ENCODE peak calls at places on chromosomes 6 and 20, in five cellular contexts. J is K562, O is GM12878, P is HepG2, G is upper lobe of left lung. Q is an unnamed sample.

GRCh38 chr6:69784595-69785377 is 12.0 kb downstream of the LMBRD1 start:
- ATAC-seq in G (no peak), P (peak), J (peak), O (peak), Q (no peak)

GRCh38 chr20:44069203-44069931 is 117.6 kb downstream of the JPH2 start:
- ATAC-seq in O (peak), J (no peak), P (no peak), G (no peak), Q (no peak)

GRCh38 chr20:47175501-47175900 is 181.0 kb downstream of the ZMYND8 start:
- ATAC-seq in O (no peak), P (no peak), J (no peak), G (no peak), Q (no peak)

GRCh38 chr6:27295301-27296079 is 16.6 kb downstream of the POM121L2 start:
- ATAC-seq in J (peak), P (peak), O (peak), G (no peak), Q (no peak)

GRCh38 chr6:70651326-70651905 is 16.3 kb upstream of the SMAP1 start:
- ATAC-seq in O (peak), P (no peak), J (no peak), G (no peak), Q (no peak)

GRCh38 chr20:15759546-15760216 is 813.6 kb downstream of the KIF16B start:
- ATAC-seq in P (no peak), O (no peak), G (no peak), J (no peak), Q (no peak)

GRCh38 chr6:122809001-122809400 is 19.9 kb downstream of the SMPDL3A start:
- ATAC-seq in P (no peak), G (no peak), J (no peak), O (no peak), Q (no peak)

GRCh38 chr6:154403803-154404202 is 47.2 kb upstream of the IPCEF1 start:
- ATAC-seq in J (no peak), P (peak), O (no peak), G (no peak), Q (peak)

GRCh38 chr6:18368277-18369105 is 18.7 kb upstream of the RNF144B start:
- ATAC-seq in J (peak), O (no peak), P (no peak), G (no peak), Q (no peak)

GRCh38 chr20:36154696-36155628 is at the start of gene EPB41L1:
- ATAC-seq in O (no peak), P (peak), G (no peak), J (no peak), Q (peak)

GRCh38 chr20:16391003-16391402 is 182.2 kb downstream of the KIF16B start:
- ATAC-seq in J (no peak), O (no peak), P (no peak), G (peak), Q (peak)

DNA sequence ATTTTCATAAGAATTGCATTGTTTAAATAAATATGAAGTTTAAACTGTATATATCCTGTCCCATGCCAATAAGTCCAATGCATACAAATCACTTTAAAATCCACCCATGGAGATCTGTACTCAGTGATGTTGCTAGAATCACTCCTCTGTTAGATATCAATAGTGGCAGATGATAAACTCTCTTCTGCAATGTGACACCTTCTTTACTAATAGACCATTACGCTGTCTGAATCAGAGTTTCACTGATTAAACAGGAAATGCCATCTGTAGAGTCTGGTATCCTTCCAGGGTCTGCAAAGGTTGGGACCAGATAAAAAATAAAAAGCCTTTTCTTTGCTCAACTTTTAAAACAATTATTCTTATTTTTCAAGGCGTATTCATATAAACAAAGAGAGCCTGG is 134.5 kb downstream of the EDN3 start:
- ATAC-seq in P (no peak), G (no peak), J (no peak), O (no peak), Q (no peak)
- TF ChIP-seq POLR2AphosphoS5 in P (no peak), G (no peak), J (no peak), O (no peak), Q (no peak)

GRCh38 chr6:45540375-45540920 is 162.7 kb upstream of the SUPT3H start:
- ATAC-seq in P (no peak), G (no peak), O (no peak), J (no peak), Q (no peak)
- TF ChIP-seq EP300 in P (no peak), G (no peak), O (no peak), J (no peak), Q (no peak)

DNA sequence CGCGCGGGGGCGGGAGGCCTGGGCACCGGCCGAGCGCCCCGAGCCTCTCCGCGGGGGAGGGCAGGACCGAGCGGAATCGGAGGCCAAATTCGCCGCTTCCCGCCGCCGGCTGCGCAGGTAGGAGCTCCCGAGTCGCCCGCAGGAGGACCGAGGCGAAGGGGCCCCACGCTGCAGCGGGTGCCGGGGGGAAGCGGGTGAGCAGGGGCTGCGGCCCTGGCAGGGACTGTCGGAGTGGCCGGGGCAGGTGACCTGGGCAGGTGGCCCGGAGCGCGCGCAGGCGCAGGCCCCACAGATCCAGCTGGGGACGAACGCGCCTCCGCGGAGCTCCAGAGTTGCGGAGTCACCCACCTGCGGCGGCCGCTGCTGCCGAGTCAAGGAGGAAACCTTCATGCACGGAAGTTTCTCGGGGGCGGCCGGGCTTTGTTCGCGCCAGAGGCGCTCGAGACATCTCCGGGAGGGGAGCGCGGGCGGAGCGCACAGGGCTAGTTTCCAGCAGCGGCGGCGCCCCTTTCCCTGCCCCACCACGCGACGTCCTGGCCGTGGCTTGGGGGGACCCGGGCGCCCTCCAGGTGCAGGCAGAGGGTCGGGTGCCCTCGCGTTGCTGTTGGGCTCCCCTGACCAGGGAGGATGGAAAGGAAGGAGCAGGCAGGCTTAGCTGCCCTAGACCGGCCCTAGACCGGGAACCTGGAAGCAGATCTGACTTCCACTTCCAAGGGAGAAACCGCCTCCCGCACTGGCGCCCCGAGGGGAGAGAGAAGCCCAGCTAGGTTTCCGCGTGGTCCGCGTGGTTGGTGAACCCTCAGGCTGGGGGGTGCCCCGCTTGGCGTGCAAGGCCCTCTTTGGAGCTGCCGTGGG is 590 bp downstream of the SLCO4A1 start:
- ATAC-seq in G (no peak), P (peak), J (peak), O (peak), Q (no peak)
- H3K4me3 ChIP-seq in G (peak), P (peak), J (peak), O (peak), Q (peak)

GRCh38 chr6:7758456-7758855 is 32.6 kb downstream of the BMP6 start:
- ATAC-seq in O (no peak), J (no peak), P (no peak), G (no peak), Q (no peak)
- TF ChIP-seq POLR2AphosphoS5 in O (no peak), J (no peak), P (no peak), G (no peak), Q (no peak)

Q was measured in gastroesophageal sphincter.